ENCODE peak calls at places on chromosomes 13 and 19, in nine cellular contexts. H is transverse colon, G is stomach, X is heart right ventricle, P is ascending aorta, A is psoas muscle, Y is tibial nerve, F is body of pancreas, J is thoracic aorta. D is an unnamed sample.
A peak's percentile ranks its signal among the peaks of the same experiment; 100 is the strongest.

GRCh38 chr19:49469828-49470614 is 4.0 kb upstream of the FLT3LG start:
- DNase-seq in H (peak; percentile 72), G (peak; percentile 40), X (no peak), P (no peak), A (peak; percentile 66), Y (no peak), F (no peak), J (no peak), D (no peak)

GRCh38 chr13:79810671-79811070 is 329.7 kb downstream of the NDFIP2 start:
- DNase-seq in H (no peak), G (no peak), X (no peak), P (no peak), A (no peak), Y (no peak), F (no peak), J (no peak), D (no peak)

GRCh38 chr13:62305758-62306157 is 890.1 kb upstream of the PCDH20 start:
- DNase-seq in H (no peak), G (no peak), X (no peak), P (no peak), A (no peak), Y (no peak), F (no peak), J (no peak), D (no peak)

GRCh38 chr13:63449549-63449948 is 2033.9 kb upstream of the PCDH20 start:
- DNase-seq in H (no peak), G (no peak), X (no peak), P (no peak), A (no peak), Y (no peak), F (no peak), J (no peak), D (no peak)

GRCh38 chr19:10155834-10156233 is 36.1 kb upstream of the EIF3G start:
- DNase-seq in H (no peak), G (no peak), X (no peak), P (no peak), A (no peak), Y (no peak), F (no peak), J (no peak), D (no peak)

GRCh38 chr13:96984061-96984508 is 10.2 kb downstream of the OXGR1 start:
- DNase-seq in H (peak; percentile 76), G (peak; percentile 78), X (no peak), P (no peak), A (no peak), Y (peak; percentile 20), F (peak; percentile 65), J (no peak), D (peak; percentile 73)

GRCh38 chr13:101930331-101930730 is 471.5 kb downstream of the FGF14 start:
- DNase-seq in H (no peak), G (no peak), X (no peak), P (no peak), A (no peak), Y (no peak), F (no peak), J (no peak), D (no peak)

GRCh38 chr13:97491452-97491851 is 57.5 kb downstream of the RAP2A start:
- DNase-seq in H (no peak), G (no peak), X (no peak), P (no peak), A (no peak), Y (no peak), F (no peak), J (no peak), D (no peak)

GRCh38 chr19:11098861-11099260 is 9.6 kb downstream of the LDLR start:
- DNase-seq in H (no peak), G (no peak), X (no peak), P (no peak), A (no peak), Y (no peak), F (no peak), J (no peak), D (no peak)

GRCh38 chr13:98761126-98761978 is 8.9 kb upstream of the SLC15A1 start:
- DNase-seq in H (no peak), G (peak; percentile 34), X (no peak), P (no peak), A (no peak), Y (no peak), F (no peak), J (no peak), D (no peak)

GRCh38 chr13:107192289-107192688 is 624.4 kb upstream of the ARGLU1 start:
- DNase-seq in H (no peak), G (peak; percentile 37), X (no peak), P (no peak), A (no peak), Y (no peak), F (no peak), J (no peak), D (no peak)

GRCh38 chr19:29612801-29613595 is 6.9 kb downstream of the POP4 start:
- DNase-seq in H (no peak), G (no peak), X (no peak), P (no peak), A (no peak), Y (no peak), F (no peak), J (no peak), D (peak; percentile 61)

GRCh38 chr19:39413903-39414608 is 1.6 kb downstream of the PLEKHG2 start:
- DNase-seq in H (peak; percentile 31), G (no peak), X (peak; percentile 36), P (no peak), A (peak; percentile 67), Y (no peak), F (no peak), J (no peak), D (peak; percentile 83)
- TF ChIP-seq CTCF in H (no peak), G (no peak), X (no peak), P (no peak), A (no peak), Y (no peak), F (no peak), J (no peak), D (no peak)

GRCh38 chr13:33815011-33815550 is 2.9 kb upstream of the RFC3 start:
- DNase-seq in H (no peak), G (no peak), X (no peak), P (no peak), A (no peak), Y (no peak), F (no peak), J (no peak), D (no peak)

GRCh38 chr13:33817843-33818661 is at the start of gene RFC3:
- DNase-seq in H (peak; percentile 94), G (peak; percentile 92), X (peak; percentile 93), P (peak; percentile 72), A (peak; percentile 97), Y (peak; percentile 91), F (peak; percentile 91), J (peak; percentile 83), D (peak; percentile 98)

GRCh38 chr13:33816912-33817311 is 1.0 kb upstream of the RFC3 start:
- DNase-seq in H (no peak), G (no peak), X (no peak), P (no peak), A (no peak), Y (no peak), F (no peak), J (no peak), D (no peak)

DNA sequence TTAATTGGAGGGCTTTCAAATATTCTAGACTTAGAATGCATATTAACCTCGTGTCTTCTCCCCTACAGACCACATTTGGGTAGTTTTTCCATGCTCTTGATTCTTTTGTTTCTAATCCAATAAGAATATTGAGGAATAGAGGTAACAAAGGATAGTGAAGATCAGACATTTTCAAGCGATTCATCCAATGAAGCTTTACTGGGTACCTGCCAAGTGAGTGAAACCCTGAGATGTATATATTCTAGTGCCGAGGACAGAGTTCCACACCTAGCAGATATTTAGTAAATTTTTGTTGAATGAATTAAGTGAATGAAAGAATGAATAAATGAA is 471 bp upstream of the RFC3 start:
- DNase-seq in H (no peak), G (no peak), X (no peak), P (no peak), A (no peak), Y (no peak), F (no peak), J (no peak), D (no peak)
- H3K27ac ChIP-seq in H (peak overlapping the region; percentile 60), G (peak overlapping the region; percentile 73), X (peak overlapping the region; percentile 71), P (peak overlapping the region; percentile 54), A (peak overlapping the region; percentile 69), Y (peak overlapping the region; percentile 15), F (peak overlapping the region; percentile 69), J (peak overlapping the region; percentile 31), D (no peak overlapping the region)

DNA sequence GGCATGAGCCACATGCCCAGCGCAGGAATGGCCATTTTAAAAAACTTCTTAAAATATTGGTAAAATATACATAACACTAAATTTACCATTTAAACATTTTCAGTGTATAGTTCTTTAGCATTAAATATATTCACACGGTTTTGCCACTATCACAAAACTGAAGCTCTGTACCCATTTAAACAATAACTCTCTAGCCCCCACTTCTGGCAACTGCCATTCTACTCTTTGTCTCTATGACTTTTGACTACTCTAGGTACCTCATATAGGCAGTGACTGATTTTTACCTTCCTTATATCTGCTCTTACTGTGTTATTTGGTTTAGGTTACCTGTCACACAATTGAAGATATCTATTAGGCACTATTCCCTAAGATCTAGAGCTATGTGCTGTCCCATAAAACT is 2.3 kb upstream of the KBTBD7 start:
- DNase-seq in H (no peak), G (no peak), X (no peak), P (no peak), A (no peak), Y (no peak), F (no peak), J (no peak), D (no peak)
- H3K4me1 ChIP-seq in H (peaks cover 8% of the 10 kb centered on the region), G (peaks cover 22% of the 10 kb centered on the region), X (peaks cover 7% of the 10 kb centered on the region), P (no peaks in the 10 kb centered on the region), A (peaks cover 14% of the 10 kb centered on the region), Y (peaks cover 20% of the 10 kb centered on the region), F (peaks cover 23% of the 10 kb centered on the region), J (peaks cover 22% of the 10 kb centered on the region), D (peaks cover 14% of the 10 kb centered on the region)

GRCh38 chr19:50551713-50552187 is 16.5 kb downstream of the LRRC4B start:
- DNase-seq in H (no peak), G (no peak), X (no peak), P (no peak), A (no peak), Y (no peak), F (no peak), J (no peak), D (no peak)
- TF ChIP-seq CTCF in H (no peak), G (no peak), X (no peak), P (no peak), A (no peak), Y (no peak), F (no peak), J (no peak), D (no peak)

D was measured in kidney.